ENCODE peak calls at places on chromosomes 6 and 20, in five cellular contexts. I is heart left ventricle, H is body of pancreas, V is HepG2, J is IMR-90. O is an unnamed sample.
A peak's percentile ranks its signal among the peaks of the same experiment; 100 is the strongest.

GRCh38 chr6:610882-611281 is 46.0 kb downstream of the HUS1B start:
- ATAC-seq in I (no peak), H (no peak), V (no peak), J (no peak), O (no peak)

GRCh38 chr20:12383770-12384304 is 466.1 kb downstream of the BTBD3 start:
- ATAC-seq in I (peak; percentile 37), H (no peak), V (no peak), J (no peak), O (no peak)

GRCh38 chr6:84854801-84855400 is 90.5 kb upstream of the TBX18 start:
- ATAC-seq in I (no peak), H (no peak), V (no peak), J (no peak), O (no peak)

GRCh38 chr20:45993197-45993951 is 15.3 kb upstream of the MMP9 start:
- ATAC-seq in I (no peak), H (no peak), V (peak; percentile 96), J (peak; percentile 64), O (no peak)

GRCh38 chr6:166572370-166573261 is 13.9 kb downstream of the RAMACL start:
- ATAC-seq in I (peak; percentile 33), H (peak; percentile 30), V (peak; percentile 51), J (peak; percentile 94), O (peak; percentile 42)

GRCh38 chr6:33008944-33009861 is at the start of gene HLA-DOA:
- ATAC-seq in I (peak; percentile 74), H (peak; percentile 56), V (no peak), J (peak; percentile 88), O (no peak)

GRCh38 chr6:43990275-43990626 is 137.0 kb downstream of the MRPL14 start:
- ATAC-seq in I (peak; percentile 75), H (no peak), V (peak; percentile 41), J (peak; percentile 44), O (peak; percentile 57)

GRCh38 chr6:45783716-45784115 is 231.9 kb downstream of the CLIC5 start:
- ATAC-seq in I (no peak), H (no peak), V (no peak), J (no peak), O (no peak)

GRCh38 chr6:105459884-105460283 is 57.0 kb upstream of the PREP start:
- ATAC-seq in I (no peak), H (no peak), V (no peak), J (no peak), O (no peak)

GRCh38 chr20:19828233-19828632 is 70.2 kb downstream of the RIN2 start:
- ATAC-seq in I (peak; percentile 55), H (no peak), V (peak; percentile 59), J (peak; percentile 36), O (no peak)

GRCh38 chr6:70310063-70310694 is 7.3 kb upstream of the COL9A1 start:
- ATAC-seq in I (no peak), H (no peak), V (no peak), J (no peak), O (no peak)

GRCh38 chr6:56766806-56767178 is 124.1 kb upstream of the DST start:
- ATAC-seq in I (no peak), H (no peak), V (no peak), J (peak; percentile 64), O (no peak)

GRCh38 chr20:48340915-48341314 is 486.9 kb downstream of the PREX1 start:
- ATAC-seq in I (no peak), H (no peak), V (no peak), J (no peak), O (no peak)

GRCh38 chr6:56393615-56394612 is 146.5 kb upstream of the COL21A1 start:
- ATAC-seq in I (no peak), H (no peak), V (peak; percentile 63), J (no peak), O (no peak)

GRCh38 chr6:10421508-10422281 is 6.8 kb upstream of the TFAP2A start:
- ATAC-seq in I (no peak), H (no peak), V (no peak), J (no peak), O (no peak)

GRCh38 chr6:152184573-152185157 is 377.2 kb downstream of the ESR1 start:
- ATAC-seq in I (no peak), H (no peak), V (no peak), J (no peak), O (no peak)

GRCh38 chr6:45323656-45324224 is 4.4 kb upstream of the RUNX2 start:
- ATAC-seq in I (no peak), H (no peak), V (no peak), J (no peak), O (no peak)

GRCh38 chr6:160265869-160266476 is 7.4 kb upstream of the SLC22A2 start:
- ATAC-seq in I (no peak), H (no peak), V (no peak), J (no peak), O (no peak)

GRCh38 chr6:13203145-13203544 is 125.2 kb downstream of the TBC1D7 start:
- ATAC-seq in I (no peak), H (no peak), V (no peak), J (no peak), O (no peak)

GRCh38 chr6:15160812-15161211 is 85.1 kb upstream of the JARID2 start:
- ATAC-seq in I (no peak), H (no peak), V (no peak), J (no peak), O (no peak)

GRCh38 chr20:21315138-21315537 is 12.0 kb downstream of the XRN2 start:
- ATAC-seq in I (peak; percentile 52), H (peak; percentile 45), V (no peak), J (peak; percentile 53), O (no peak)

GRCh38 chr6:122799916-122800701 is 11.1 kb downstream of the SMPDL3A start:
- ATAC-seq in I (no peak), H (no peak), V (no peak), J (peak; percentile 54), O (no peak)

GRCh38 chr20:16485406-16485805 is 87.8 kb downstream of the KIF16B start:
- ATAC-seq in I (no peak), H (no peak), V (no peak), J (peak; percentile 51), O (no peak)

GRCh38 chr6:153511896-153512496 is 380.9 kb upstream of the RGS17 start:
- ATAC-seq in I (peak; percentile 16), H (no peak), V (peak; percentile 82), J (peak; percentile 82), O (no peak)

GRCh38 chr20:219290-220115 is 7.6 kb upstream of the DEFB129 start:
- ATAC-seq in I (peak; percentile 63), H (no peak), V (peak; percentile 88), J (peak; percentile 75), O (no peak)

GRCh38 chr6:155708100-155708499 is 252.5 kb upstream of the NOX3 start:
- ATAC-seq in I (no peak), H (no peak), V (peak; percentile 28), J (no peak), O (peak; percentile 25)

GRCh38 chr20:20549699-20550098 is 162.7 kb downstream of the RALGAPA2 start:
- ATAC-seq in I (no peak), H (peak; percentile 38), V (no peak), J (peak; percentile 67), O (no peak)

GRCh38 chr20:50192364-50193168 is 1.9 kb downstream of the CEBPB start:
- ATAC-seq in I (peak; percentile 65), H (peak; percentile 50), V (no peak), J (no peak), O (no peak)

GRCh38 chr20:50191566-50192363 is 1.1 kb downstream of the CEBPB start:
- ATAC-seq in I (peak; percentile 6), H (peak; percentile 14), V (no peak), J (peak; percentile 1), O (no peak)

GRCh38 chr20:50189681-50190250 is 864 bp upstream of the CEBPB start:
- ATAC-seq in I (no peak), H (no peak), V (peak; percentile 53), J (no peak), O (no peak)

GRCh38 chr20:50190251-50191064 is at the start of gene CEBPB:
- ATAC-seq in I (peak; percentile 74), H (peak; percentile 77), V (peak; percentile 46), J (peak; percentile 77), O (peak; percentile 78)

GRCh38 chr20:50191065-50191565 is 485 bp downstream of the CEBPB start:
- ATAC-seq in I (no peak), H (peak; percentile 47), V (no peak), J (peak; percentile 18), O (peak; percentile 22)
- TF ChIP-seq POLR2A in I (no peak), H (no peak), V (no peak), J (no peak), O (no peak)

DNA sequence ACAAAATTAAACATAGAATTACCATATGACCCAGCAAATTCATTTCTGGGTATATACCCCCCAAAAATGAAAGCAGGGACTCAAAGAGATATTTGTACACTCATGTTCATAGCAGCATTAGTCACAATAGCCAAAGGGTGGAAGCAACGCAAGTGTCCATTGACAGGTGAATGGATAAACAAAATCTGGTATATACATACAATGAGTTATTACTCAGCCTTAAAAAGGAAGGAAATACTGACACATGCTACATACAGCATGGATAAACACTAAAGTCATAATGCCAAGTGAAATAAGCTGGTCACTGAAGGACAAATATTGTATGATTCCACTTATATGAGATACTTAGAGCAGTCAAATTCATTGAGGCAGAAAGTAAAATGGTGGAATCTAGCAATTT is 5.3 kb upstream of the STX11 start:
- ATAC-seq in I (no peak), H (no peak), V (no peak), J (no peak), O (no peak)
- H3K4me3 ChIP-seq in I (no peak overlapping the region), H (no peak overlapping the region), V (no peak overlapping the region), J (no peak overlapping the region), O (no peak overlapping the region)

DNA sequence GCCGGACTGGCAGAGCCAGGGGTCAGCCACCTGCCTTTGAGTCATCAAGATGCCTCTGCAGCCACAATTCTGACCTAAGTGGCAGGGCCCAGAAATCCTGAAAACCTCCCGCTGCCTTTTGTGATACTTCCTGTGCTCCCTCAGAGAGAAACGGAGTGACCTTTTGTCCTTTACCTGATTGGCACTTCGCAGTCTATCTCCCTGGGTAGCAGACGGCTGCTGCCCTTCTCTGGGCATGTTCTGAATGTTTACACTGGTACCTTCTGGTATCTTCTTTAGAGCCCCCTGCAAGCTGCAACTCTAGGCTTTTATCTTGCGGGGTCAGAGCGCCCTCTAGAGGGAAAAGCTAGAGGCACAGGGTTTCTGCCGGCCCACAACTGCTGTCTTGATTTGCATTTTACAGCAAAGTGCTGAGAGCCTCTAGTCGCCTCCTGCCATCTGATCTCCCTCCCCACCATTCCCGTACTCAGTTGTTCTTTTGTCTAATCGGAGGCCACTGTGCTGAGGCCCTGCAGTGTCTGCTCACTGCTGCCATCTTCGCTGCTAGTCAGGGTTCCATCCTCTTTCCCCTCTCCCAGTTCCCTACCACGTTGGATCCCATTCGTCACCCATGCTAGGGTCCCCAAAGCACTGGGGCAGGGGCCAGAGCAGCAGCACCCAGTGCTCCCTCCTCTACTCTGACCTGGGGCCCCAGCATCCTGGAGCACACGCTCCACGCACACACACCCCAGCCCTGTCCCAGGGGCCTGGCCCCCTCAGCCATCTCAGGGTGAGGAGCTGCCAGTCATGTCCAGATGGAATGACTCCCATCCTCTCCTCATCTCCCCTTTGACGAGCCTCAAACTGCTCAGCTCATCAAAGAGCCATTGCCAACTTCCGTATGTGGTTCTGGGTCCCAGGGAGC is 26.7 kb downstream of the SPATA2 start:
- ATAC-seq in I (peak; percentile 8), H (no peak), V (peak; percentile 66), J (peak; percentile 77), O (no peak)
- TF ChIP-seq POLR2A in I (no peak), H (no peak), V (no peak), J (no peak), O (no peak)

DNA sequence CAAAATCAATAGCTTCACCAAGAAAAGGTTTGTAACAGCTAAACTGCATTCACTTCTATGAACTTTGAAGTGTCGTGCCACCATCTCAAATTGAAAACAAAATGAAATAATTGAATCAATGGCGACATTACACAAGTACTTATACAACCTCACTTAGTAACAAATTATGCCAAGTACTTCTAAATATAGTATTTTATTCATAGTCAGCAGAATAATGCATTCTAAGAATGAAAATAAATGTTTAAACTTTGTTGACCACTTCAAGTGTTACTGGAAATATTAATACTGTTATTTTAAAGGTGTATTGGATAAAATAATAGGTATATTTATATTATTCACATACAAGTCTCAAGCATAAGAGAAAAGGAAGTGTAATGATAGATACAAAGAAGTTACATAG is 280.1 kb upstream of the HTR1E start:
- ATAC-seq in I (no peak), H (no peak), V (no peak), J (no peak), O (no peak)
- H3K4me3 ChIP-seq in I (no peak overlapping the region), H (no peak overlapping the region), V (no peak overlapping the region), J (no peak overlapping the region), O (no peak overlapping the region)